ENCODE peak calls at places on chromosomes 16 and 17, in seven cellular contexts. G is B cell, S is GM12865, T is mesothelial cell of epicardium, C is AG09319, B is AG04450, L is heart right ventricle. N is an unnamed sample.

GRCh38 chr17:18038149-18038850 is 668 bp downstream of the ATPAF2 start:
- DNase-seq in T (no peak), G (peak; percentile 72), B (no peak), S (peak; percentile 56), C (no peak), L (no peak), N (peak; percentile 45)

GRCh38 chr16:2854700-2855309 is 3.2 kb downstream of the PRSS22 start:
- DNase-seq in C (no peak), S (peak; percentile 16), B (no peak), T (no peak), L (no peak), G (no peak), N (peak; percentile 19)

GRCh38 chr17:3935140-3935542 is 18.9 kb upstream of the P2RX1 start:
- DNase-seq in C (no peak), B (peak; percentile 37), L (peak; percentile 73), T (no peak), G (peak; percentile 64), S (peak; percentile 75), N (peak; percentile 68)

GRCh38 chr17:33964344-33964979 is 290.6 kb upstream of the CCL2 start:
- DNase-seq in G (peak; percentile 65), L (no peak), S (peak; percentile 90), B (no peak), T (no peak), C (no peak), N (peak; percentile 80)

GRCh38 chr17:59202320-59202719 is 7.5 kb upstream of the SMG8 start:
- DNase-seq in L (no peak), G (no peak), C (no peak), B (no peak), T (no peak), S (no peak), N (no peak)

GRCh38 chr17:83180996-83181481 is 101.6 kb downstream of the METRNL start:
- DNase-seq in L (no peak), T (no peak), G (no peak), B (no peak), S (no peak), C (no peak), N (no peak)

GRCh38 chr17:70713694-70714093 is 544.4 kb downstream of the KCNJ2 start:
- DNase-seq in S (no peak), T (no peak), B (no peak), C (no peak), G (no peak), L (no peak), N (no peak)

GRCh38 chr17:4738136-4739121 is 1.2 kb upstream of the ZMYND15 start:
- DNase-seq in B (no peak), G (peak; percentile 56), T (no peak), C (no peak), L (no peak), S (no peak), N (no peak)

GRCh38 chr16:25143898-25144297 is 32.4 kb downstream of the LCMT1 start:
- DNase-seq in B (no peak), G (no peak), T (no peak), C (no peak), L (no peak), S (no peak), N (no peak)
- TF ChIP-seq CTCF in B (peak; percentile 28), G (no peak), T (no peak), C (no peak), L (peak; percentile 30), S (peak; percentile 13), N (peak; percentile 3)

GRCh38 chr17:7634384-7634783 is 4.4 kb downstream of the SHBG start:
- DNase-seq in S (no peak), C (no peak), T (no peak), G (no peak), B (no peak), L (peak; percentile 62), N (no peak)
- TF ChIP-seq CTCF in S (peak; percentile 31), C (peak; percentile 54), T (no peak), G (no peak), B (peak; percentile 77), L (peak; percentile 54), N (peak; percentile 67)

GRCh38 chr16:55012793-55013192 is 82.1 kb downstream of the IRX5 start:
- DNase-seq in G (no peak), S (no peak), C (no peak), T (no peak), B (no peak), L (no peak), N (no peak)

GRCh38 chr16:55010492-55011260 is 80.0 kb downstream of the IRX5 start:
- DNase-seq in L (no peak), T (no peak), S (no peak), G (no peak), C (no peak), B (no peak), N (no peak)

GRCh38 chr16:55012362-55012761 is 81.7 kb downstream of the IRX5 start:
- DNase-seq in L (no peak), S (no peak), G (no peak), T (no peak), B (no peak), C (no peak), N (no peak)

GRCh38 chr16:55015181-55015913 is 84.7 kb downstream of the IRX5 start:
- DNase-seq in T (no peak), G (no peak), L (no peak), S (no peak), C (no peak), B (no peak), N (no peak)

DNA sequence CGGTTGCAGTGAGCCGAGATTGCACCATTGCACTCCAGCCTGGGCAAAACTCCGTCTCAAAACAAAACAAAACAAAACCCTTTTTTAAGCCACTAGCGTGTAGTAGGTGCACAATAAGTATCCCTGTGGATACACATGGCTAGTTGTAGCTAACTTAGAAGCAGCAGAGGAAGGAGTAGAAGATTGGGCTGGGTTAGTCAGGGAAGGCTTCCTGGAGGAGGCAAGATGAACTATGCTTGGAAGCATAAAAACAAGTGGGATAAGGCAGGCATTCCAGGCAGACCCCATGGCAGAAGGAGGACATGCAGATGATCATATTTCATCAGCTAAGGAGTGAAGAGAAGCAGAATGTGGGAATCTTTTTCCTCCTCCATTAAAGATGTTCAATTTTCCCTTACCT is 83.4 kb downstream of the IRX5 start:
- DNase-seq in T (no peak), S (no peak), C (no peak), L (no peak), B (no peak), G (no peak), N (no peak)
- TF ChIP-seq CTCF in T (no peak), S (no peak), C (no peak), L (no peak), B (no peak), G (no peak), N (no peak)

GRCh38 chr16:65816556-65816955 is 549.9 kb upstream of the CDH5 start:
- DNase-seq in G (no peak), C (no peak), S (no peak), L (no peak), B (no peak), T (no peak), N (no peak)
- TF ChIP-seq CTCF in G (no peak), C (no peak), S (no peak), L (no peak), B (no peak), T (no peak), N (no peak)

GRCh38 chr17:36545465-36546417 is 1.0 kb downstream of the GGNBP2 start:
- DNase-seq in C (peak; percentile 96), G (peak; percentile 95), L (peak; percentile 97), T (peak; percentile 97), B (peak; percentile 95), S (peak; percentile 99), N (peak; percentile 95)
- TF ChIP-seq CTCF in C (no peak), G (no peak), L (no peak), T (no peak), B (peak; percentile 9), S (no peak), N (no peak)

GRCh38 chr17:41265078-41265477 is at the start of gene KRTAP9-6:
- DNase-seq in L (no peak), S (no peak), G (no peak), B (no peak), C (no peak), T (no peak), N (no peak)
- TF ChIP-seq CTCF in L (no peak), S (no peak), G (no peak), B (no peak), C (no peak), T (no peak), N (no peak)

DNA sequence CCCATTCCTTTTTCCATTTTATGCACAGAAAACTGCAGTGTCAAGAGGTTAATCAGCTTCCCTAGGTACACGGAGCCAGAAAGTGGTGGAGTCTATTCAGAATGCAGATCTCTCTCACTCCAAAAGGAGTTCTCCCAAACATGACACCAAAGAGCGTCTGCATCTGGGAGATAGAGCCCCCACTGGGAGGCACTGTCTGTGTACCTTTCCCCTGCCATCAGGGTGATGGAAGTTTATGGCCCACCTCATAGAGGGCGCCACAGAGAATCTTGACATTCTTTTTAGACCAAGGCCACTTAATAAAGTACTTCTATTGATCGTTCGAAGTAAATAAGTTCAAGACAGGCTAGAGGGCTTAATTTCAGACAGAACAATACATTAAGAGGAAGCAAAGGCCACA is 493.7 kb upstream of the ERCC4 start:
- DNase-seq in C (no peak), S (peak; percentile 45), B (no peak), T (no peak), G (no peak), L (no peak), N (no peak)
- TF ChIP-seq CTCF in C (no peak), S (peak; percentile 4), B (no peak), T (no peak), G (no peak), L (no peak), N (no peak)

DNA sequence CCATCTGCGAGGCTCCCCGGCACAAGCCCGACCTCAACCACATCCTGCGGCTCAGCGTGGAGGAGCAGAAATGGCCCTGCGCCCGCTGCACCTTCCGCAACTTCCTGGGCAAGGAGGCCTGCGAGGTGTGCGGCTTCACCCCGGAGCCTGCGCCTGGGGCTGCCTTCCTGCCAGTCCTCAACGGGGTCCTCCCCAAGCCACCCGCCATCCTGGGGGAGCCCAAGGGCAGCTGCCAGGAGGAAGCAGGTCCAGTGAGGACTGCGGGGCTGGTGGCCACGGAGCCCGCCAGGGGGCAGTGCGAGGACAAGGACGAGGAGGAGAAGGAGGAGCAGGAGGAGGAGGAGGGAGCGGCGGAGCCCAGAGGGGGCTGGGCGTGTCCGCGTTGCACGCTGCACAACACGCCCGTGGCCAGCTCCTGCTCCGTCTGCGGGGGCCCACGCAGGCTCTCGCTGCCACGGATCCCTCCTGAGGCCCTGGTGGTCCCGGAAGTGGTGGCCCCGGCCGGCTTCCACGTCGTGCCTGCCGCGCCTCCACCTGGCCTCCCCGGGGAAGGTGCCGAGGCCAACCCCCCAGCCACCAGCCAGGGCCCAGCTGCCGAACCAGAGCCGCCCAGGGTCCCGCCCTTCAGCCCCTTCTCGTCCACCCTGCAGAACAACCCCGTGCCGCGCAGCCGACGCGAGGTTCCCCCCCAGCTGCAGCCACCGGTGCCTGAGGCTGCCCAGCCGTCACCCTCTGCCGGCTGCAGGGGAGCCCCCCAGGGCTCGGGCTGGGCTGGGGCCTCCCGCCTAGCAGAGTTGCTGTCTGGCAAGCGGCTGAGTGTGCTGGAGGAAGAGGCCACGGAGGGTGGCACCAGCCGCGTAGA is 13.1 kb upstream of the PRR35 start:
- DNase-seq in C (no peak), T (peak; percentile 55), G (no peak), B (no peak), S (no peak), L (peak; percentile 54), N (no peak)
- TF ChIP-seq CTCF in C (peak; percentile 45), T (peak; percentile 52), G (no peak), B (peak; percentile 31), S (no peak), L (peak; percentile 45), N (no peak)